ENCODE peak calls at places on chromosomes 1 and 21, in nine cellular contexts. Y, V, I, Q, B, T, M, P and U are unnamed samples.

GRCh38 chr1:110455151-110455550 is 4.2 kb downstream of the PROK1 start:
- DNase-seq in Q (no peak), T (no peak), M (no peak), Y (no peak), I (no peak), P (no peak), V (no peak), B (no peak), U (no peak)

GRCh38 chr1:216600730-216601426 is 122.4 kb downstream of the ESRRG start:
- DNase-seq in Q (no peak), T (peak; percentile 38), B (no peak), Y (no peak), I (peak; percentile 83), P (peak; percentile 31), M (peak; percentile 83), V (no peak), U (peak; percentile 14)

GRCh38 chr1:53982034-53982761 is 35.8 kb downstream of the LDLRAD1 start:
- DNase-seq in M (peak; percentile 1), I (peak; percentile 40), Q (no peak), Y (no peak), B (no peak), P (no peak), T (peak; percentile 10), V (no peak), U (no peak)

GRCh38 chr1:66335125-66335524 is 198.8 kb upstream of the SGIP1 start:
- DNase-seq in Q (no peak), I (no peak), Y (no peak), P (no peak), M (no peak), B (no peak), V (no peak), T (no peak), U (no peak)

GRCh38 chr1:79681382-79681781 is 674.9 kb upstream of the ADGRL4 start:
- DNase-seq in Y (no peak), M (no peak), Q (no peak), V (no peak), I (no peak), B (no peak), T (no peak), P (no peak), U (no peak)

GRCh38 chr1:8689431-8690252 is 127.8 kb downstream of the RERE start:
- DNase-seq in Y (no peak), M (no peak), I (no peak), V (no peak), T (no peak), B (no peak), Q (no peak), P (no peak), U (no peak)

GRCh38 chr21:42524341-42525227 is 10.9 kb downstream of the SLC37A1 start:
- DNase-seq in V (no peak), T (no peak), P (no peak), B (no peak), Q (peak; percentile 34), Y (peak; percentile 40), M (peak; percentile 37), I (peak; percentile 60), U (peak; percentile 81)

GRCh38 chr1:156677616-156678596 is 699 bp upstream of the NES start:
- DNase-seq in I (peak; percentile 91), M (peak; percentile 42), Q (no peak), B (no peak), T (no peak), P (no peak), V (peak; percentile 85), Y (no peak), U (no peak)

GRCh38 chr21:43849532-43850299 is 15.3 kb upstream of the AGPAT3 start:
- DNase-seq in V (no peak), T (no peak), B (no peak), Q (no peak), P (no peak), M (no peak), Y (no peak), I (no peak), U (no peak)

GRCh38 chr1:161726631-161727342 is 5.4 kb downstream of the FCRLB start:
- DNase-seq in I (peak; percentile 79), B (peak; percentile 43), Y (peak; percentile 64), P (no peak), Q (no peak), M (peak; percentile 58), V (peak; percentile 57), T (peak; percentile 69), U (peak; percentile 79)

GRCh38 chr1:164382384-164382783 is 176.6 kb upstream of the PBX1 start:
- DNase-seq in P (no peak), V (no peak), Q (no peak), I (no peak), M (no peak), T (no peak), B (no peak), Y (no peak), U (no peak)

GRCh38 chr1:97739596-97740103 is 181.2 kb downstream of the DPYD start:
- DNase-seq in B (no peak), P (no peak), I (peak; percentile 42), M (no peak), Q (no peak), Y (no peak), V (no peak), T (no peak), U (no peak)

GRCh38 chr1:209839875-209840491 is 12.2 kb downstream of the UTP25 start:
- DNase-seq in I (peak; percentile 98), Q (no peak), P (peak; percentile 80), M (no peak), B (no peak), Y (no peak), T (peak; percentile 88), V (no peak), U (no peak)

GRCh38 chr1:107536266-107536665 is 395.4 kb downstream of the NTNG1 start:
- DNase-seq in Y (no peak), V (peak; percentile 8), Q (no peak), I (no peak), T (no peak), P (no peak), B (no peak), M (no peak), U (no peak)

GRCh38 chr21:43997766-43998742 is 14.1 kb upstream of the TRAPPC10 start:
- DNase-seq in Y (no peak), V (no peak), M (no peak), P (no peak), I (no peak), T (no peak), B (no peak), Q (no peak), U (no peak)

GRCh38 chr1:232306269-232306911 is 323.5 kb downstream of the SIPA1L2 start:
- DNase-seq in P (no peak), Y (no peak), T (no peak), Q (no peak), M (no peak), I (no peak), B (no peak), V (no peak), U (no peak)

GRCh38 chr1:12167493-12168429 is 970 bp downstream of the TNFRSF1B start:
- DNase-seq in I (no peak), Y (no peak), V (no peak), Q (no peak), M (no peak), T (no peak), B (no peak), P (no peak), U (peak; percentile 70)

GRCh38 chr1:221726331-221726692 is 15.6 kb downstream of the DUSP10 start:
- DNase-seq in Y (no peak), P (no peak), T (no peak), V (no peak), M (no peak), Q (no peak), B (no peak), I (no peak), U (no peak)

GRCh38 chr1:91871994-91872393 is 14.0 kb downstream of the TGFBR3 start:
- DNase-seq in I (no peak), Y (no peak), T (no peak), B (no peak), P (no peak), V (no peak), Q (no peak), M (no peak), U (no peak)

GRCh38 chr1:147758379-147759100 is 1.9 kb downstream of the GJA5 start:
- DNase-seq in Q (no peak), M (no peak), P (no peak), I (no peak), B (no peak), Y (no peak), V (no peak), T (no peak), U (no peak)

GRCh38 chr21:28675265-28676041 is 317.2 kb downstream of the LTN1 start:
- DNase-seq in T (no peak), P (no peak), M (no peak), B (no peak), Y (no peak), Q (no peak), V (no peak), I (peak; percentile 64), U (no peak)

GRCh38 chr1:96808186-96808585 is 86.6 kb downstream of the PTBP2 start:
- DNase-seq in V (no peak), P (no peak), Y (no peak), Q (no peak), B (no peak), T (no peak), M (no peak), I (no peak), U (no peak)

GRCh38 chr1:5982868-5983267 is 9.4 kb downstream of the NPHP4 start:
- DNase-seq in Q (no peak), B (no peak), T (no peak), I (no peak), M (no peak), P (no peak), V (no peak), Y (no peak), U (no peak)

GRCh38 chr1:114587203-114587991 is 6.0 kb upstream of the BCAS2 start:
- DNase-seq in Q (no peak), M (no peak), B (no peak), Y (no peak), T (no peak), I (no peak), V (no peak), P (no peak), U (no peak)